ENCODE peak calls at places on chromosomes 7 and 10, in seven cellular contexts. Q is astrocyte of the spinal cord; F is CD4-positive, alpha-beta T cell; U is brain microvascular endothelial cell; I is neural crest cell; K is heart left ventricle; S is AG04450. Y is an unnamed sample.

GRCh38 chr10:100502926-100503480 is 16.7 kb downstream of the SEC31B start:
- DNase-seq in I (no peak), S (no peak), U (no peak), K (no peak), F (no peak), Q (no peak), Y (no peak)

GRCh38 chr7:50793115-50793946 is 10.6 kb upstream of the GRB10 start:
- DNase-seq in F (no peak), U (peak), Q (peak), K (peak), S (no peak), I (peak), Y (peak)

GRCh38 chr10:80986596-80986995 is 448.9 kb downstream of the SH2D4B start:
- DNase-seq in F (no peak), U (no peak), K (no peak), Q (no peak), S (no peak), I (no peak), Y (no peak)

GRCh38 chr7:102456327-102456726 is 8.3 kb downstream of the ALKBH4 start:
- DNase-seq in I (no peak), K (no peak), U (no peak), Q (peak), F (no peak), S (no peak), Y (no peak)

GRCh38 chr7:28360739-28361138 is 51.6 kb upstream of the CREB5 start:
- DNase-seq in Q (no peak), U (no peak), I (no peak), S (no peak), K (no peak), F (no peak), Y (peak)

GRCh38 chr10:89666138-89666537 is 21.1 kb upstream of the PANK1 start:
- DNase-seq in K (no peak), Q (no peak), I (no peak), U (no peak), F (no peak), S (no peak), Y (no peak)

GRCh38 chr7:2893411-2893861 is 49.3 kb upstream of the GNA12 start:
- DNase-seq in U (no peak), S (no peak), I (no peak), Q (no peak), F (no peak), K (no peak), Y (no peak)

GRCh38 chr10:4683838-4684237 is 142.2 kb upstream of the AKR1E2 start:
- DNase-seq in K (no peak), F (no peak), I (no peak), Q (no peak), S (no peak), U (no peak), Y (no peak)

GRCh38 chr7:105656922-105657521 is 75.7 kb upstream of the EFCAB10 start:
- DNase-seq in F (peak), I (peak), U (no peak), Q (no peak), K (no peak), S (no peak), Y (peak)

GRCh38 chr10:12050528-12050927 is 7.9 kb upstream of the UPF2 start:
- DNase-seq in K (no peak), I (no peak), F (no peak), S (no peak), U (no peak), Q (no peak), Y (no peak)

GRCh38 chr7:3244241-3244814 is 56.7 kb upstream of the SDK1 start:
- DNase-seq in U (peak), Q (peak), I (no peak), K (no peak), F (no peak), S (peak), Y (peak)

GRCh38 chr7:23268746-23269145 is 22.2 kb downstream of the GPNMB start:
- DNase-seq in K (peak), Q (no peak), I (no peak), U (no peak), S (no peak), F (no peak), Y (no peak)

GRCh38 chr10:125096371-125096770 is 64.0 kb downstream of the CTBP2 start:
- DNase-seq in I (no peak), U (no peak), S (no peak), K (no peak), Q (no peak), F (no peak), Y (no peak)

GRCh38 chr10:92381543-92381954 is 90.6 kb downstream of the MARCHF5 start:
- DNase-seq in F (no peak), I (no peak), K (no peak), S (no peak), U (no peak), Q (no peak), Y (no peak)

GRCh38 chr7:44713141-44713540 is 35.5 kb upstream of the ZMIZ2 start:
- DNase-seq in K (no peak), S (no peak), I (no peak), Q (no peak), F (no peak), U (no peak), Y (no peak)

GRCh38 chr7:111357691-111358090 is 204.6 kb downstream of the IMMP2L start:
- DNase-seq in Q (peak), U (peak), S (no peak), F (no peak), K (no peak), I (no peak), Y (peak)

GRCh38 chr7:116997972-116998371 is 44.7 kb downstream of the ST7 start:
- DNase-seq in U (no peak), I (no peak), F (no peak), Q (no peak), K (no peak), S (no peak), Y (no peak)

GRCh38 chr7:41573881-41574280 is 129.0 kb downstream of the INHBA start:
- DNase-seq in Q (no peak), U (no peak), K (no peak), F (no peak), I (no peak), S (no peak), Y (no peak)

GRCh38 chr7:124762611-124763143 is 2.9 kb downstream of the GPR37 start:
- DNase-seq in Q (no peak), F (no peak), U (no peak), K (no peak), S (no peak), I (no peak), Y (no peak)

GRCh38 chr7:96534221-96534620 is 175.4 kb downstream of the SEM1 start:
- DNase-seq in U (no peak), S (no peak), K (no peak), Q (no peak), I (no peak), F (no peak), Y (no peak)

GRCh38 chr10:16828731-16829175 is 11.5 kb upstream of the RSU1 start:
- DNase-seq in U (peak), I (no peak), K (peak), F (no peak), S (no peak), Q (peak), Y (peak)

GRCh38 chr7:148334959-148335577 is 255.5 kb upstream of the C7orf33 start:
- DNase-seq in I (no peak), U (peak), Q (peak), K (no peak), F (no peak), S (no peak), Y (peak)

GRCh38 chr7:147941316-147941715 is 649.2 kb upstream of the C7orf33 start:
- DNase-seq in Q (no peak), U (no peak), I (no peak), F (no peak), K (no peak), S (no peak), Y (no peak)

GRCh38 chr7:13778967-13779366 is 210.5 kb downstream of the ETV1 start:
- DNase-seq in K (no peak), Q (peak), S (no peak), U (peak), I (no peak), F (no peak), Y (peak)

GRCh38 chr7:66146701-66147100 is 32.1 kb downstream of the CRCP start:
- DNase-seq in K (no peak), F (no peak), I (no peak), U (no peak), Q (peak), S (no peak), Y (no peak)

GRCh38 chr10:48419714-48420113 is 113.2 kb downstream of the MAPK8 start:
- DNase-seq in U (no peak), I (no peak), F (no peak), K (no peak), S (no peak), Q (no peak), Y (no peak)

GRCh38 chr7:47690902-47691558 is 109.1 kb upstream of the TNS3 start:
- DNase-seq in F (no peak), K (no peak), U (peak), S (peak), I (no peak), Q (peak), Y (no peak)

GRCh38 chr7:87452279-87452678 is 23.2 kb downstream of the ABCB4 start:
- DNase-seq in I (no peak), F (no peak), Q (no peak), K (no peak), S (no peak), U (no peak), Y (no peak)

GRCh38 chr10:31947144-31947926 is 18.7 kb upstream of the ARHGAP12 start:
- DNase-seq in F (no peak), Q (peak), K (no peak), U (peak), S (peak), I (no peak), Y (peak)

GRCh38 chr7:1743481-1744230 is 73.6 kb downstream of the ELFN1 start:
- DNase-seq in F (no peak), S (no peak), I (no peak), Q (no peak), U (no peak), K (no peak), Y (no peak)

GRCh38 chr7:1744296-1745017 is 74.4 kb downstream of the ELFN1 start:
- DNase-seq in F (no peak), K (no peak), I (no peak), U (no peak), Q (no peak), S (no peak), Y (no peak)

GRCh38 chr7:1741751-1742554 is 71.9 kb downstream of the ELFN1 start:
- DNase-seq in S (no peak), Q (no peak), K (no peak), I (no peak), U (no peak), F (no peak), Y (peak)

GRCh38 chr7:1741246-1741645 is 71.2 kb downstream of the ELFN1 start:
- DNase-seq in Q (no peak), I (no peak), K (no peak), S (no peak), U (no peak), F (no peak), Y (no peak)

DNA sequence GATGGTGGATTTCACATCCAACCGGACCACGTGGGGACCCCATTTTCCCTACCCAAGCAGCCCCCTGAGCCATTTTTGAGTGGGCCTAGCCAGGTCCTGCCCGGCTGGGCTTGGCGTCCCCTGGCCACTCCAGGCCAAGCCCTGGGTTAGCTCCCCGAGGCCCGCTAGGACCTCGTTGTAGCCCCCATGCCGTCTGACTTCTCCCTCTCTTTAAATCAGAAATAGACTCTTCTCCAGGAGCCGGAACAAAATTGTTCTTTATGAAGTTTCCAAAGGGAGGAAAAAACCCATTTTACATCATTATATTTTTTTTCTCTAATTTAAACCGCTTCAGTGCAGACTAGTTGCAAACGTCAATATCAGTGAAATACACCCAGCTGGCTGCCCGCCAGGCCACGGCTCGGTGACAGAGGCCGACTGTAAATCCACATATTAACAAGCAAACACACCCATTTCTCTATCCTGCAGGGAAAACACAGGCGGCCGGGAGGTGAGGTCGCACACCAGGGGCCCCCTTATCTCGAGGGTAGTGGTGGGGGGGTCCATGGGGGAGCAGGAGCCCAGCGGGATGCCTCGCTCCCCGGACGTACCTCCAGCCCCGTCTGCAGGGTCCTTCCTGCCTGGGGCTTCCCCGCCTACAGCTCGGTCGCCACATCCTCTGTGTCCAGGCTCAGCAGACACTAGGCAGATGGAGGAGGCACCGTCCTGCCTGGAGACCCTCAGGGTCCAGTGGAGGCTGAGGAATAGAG is 72.7 kb downstream of the ELFN1 start:
- DNase-seq in K (peak), U (peak), F (peak), S (no peak), I (no peak), Q (peak), Y (peak)
- TF ChIP-seq CTCF in K (no peak), U (no peak), F (no peak), S (no peak), I (no peak), Q (no peak), Y (no peak)

DNA sequence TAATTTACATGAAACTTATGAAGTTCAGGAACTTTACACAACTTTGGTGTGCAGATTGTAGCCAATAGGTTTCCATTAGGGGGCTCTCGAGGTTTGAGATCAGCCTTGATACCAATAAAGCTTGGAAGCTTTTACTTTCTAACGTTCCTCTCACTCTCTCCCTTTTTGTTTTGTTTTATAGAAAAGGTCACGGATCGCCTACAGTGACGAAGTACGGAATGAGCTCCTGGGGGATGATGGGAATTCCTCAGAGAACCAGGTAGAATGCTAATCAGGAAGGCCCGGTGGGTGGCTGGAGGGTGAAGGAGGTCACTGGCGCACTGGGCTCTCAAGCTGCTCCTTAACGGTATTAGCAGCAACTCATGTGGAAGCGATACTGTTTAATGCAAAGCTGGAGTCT is 79.9 kb downstream of the VTI1A start:
- DNase-seq in S (no peak), I (no peak), Q (no peak), U (no peak), K (no peak), F (no peak), Y (no peak)
- TF ChIP-seq CTCF in S (peak), I (no peak), Q (peak), U (no peak), K (no peak), F (no peak), Y (no peak)

DNA sequence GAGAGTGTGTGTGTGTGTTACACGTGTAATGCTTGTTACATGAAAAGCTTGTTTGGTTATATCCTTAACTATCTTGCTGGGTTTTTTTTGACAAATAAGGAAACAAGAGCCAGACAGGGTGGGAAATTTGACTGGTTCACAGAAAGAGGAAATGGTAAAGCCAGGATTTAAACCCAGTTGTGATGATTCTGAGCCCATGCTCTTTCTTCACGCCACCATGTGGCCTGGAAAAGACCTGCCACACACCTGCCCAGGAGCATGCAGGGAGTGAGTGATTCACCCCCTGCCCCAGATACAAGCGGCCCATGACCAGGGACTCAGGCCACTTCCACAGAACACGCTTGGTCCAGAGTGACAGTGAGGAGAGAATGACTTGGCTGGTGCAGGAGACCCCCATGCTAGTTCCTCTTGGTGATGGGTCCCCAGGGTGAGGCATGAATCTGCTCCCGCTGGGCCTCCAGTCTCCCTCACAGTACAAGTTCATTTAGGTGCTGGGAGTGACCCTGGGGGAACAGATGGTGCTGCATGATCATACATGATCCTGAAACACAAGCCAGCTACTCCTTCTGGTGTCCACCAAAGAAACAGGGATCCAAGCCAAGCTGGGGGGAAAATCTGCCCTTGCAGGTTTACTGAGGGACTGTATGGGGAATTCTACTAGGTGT is 21.0 kb upstream of the EIF5AL1 start:
- DNase-seq in I (no peak), Q (no peak), S (no peak), U (no peak), K (no peak), F (no peak), Y (peak)
- TF ChIP-seq CTCF in I (no peak), Q (no peak), S (peak), U (no peak), K (no peak), F (no peak), Y (no peak)

DNA sequence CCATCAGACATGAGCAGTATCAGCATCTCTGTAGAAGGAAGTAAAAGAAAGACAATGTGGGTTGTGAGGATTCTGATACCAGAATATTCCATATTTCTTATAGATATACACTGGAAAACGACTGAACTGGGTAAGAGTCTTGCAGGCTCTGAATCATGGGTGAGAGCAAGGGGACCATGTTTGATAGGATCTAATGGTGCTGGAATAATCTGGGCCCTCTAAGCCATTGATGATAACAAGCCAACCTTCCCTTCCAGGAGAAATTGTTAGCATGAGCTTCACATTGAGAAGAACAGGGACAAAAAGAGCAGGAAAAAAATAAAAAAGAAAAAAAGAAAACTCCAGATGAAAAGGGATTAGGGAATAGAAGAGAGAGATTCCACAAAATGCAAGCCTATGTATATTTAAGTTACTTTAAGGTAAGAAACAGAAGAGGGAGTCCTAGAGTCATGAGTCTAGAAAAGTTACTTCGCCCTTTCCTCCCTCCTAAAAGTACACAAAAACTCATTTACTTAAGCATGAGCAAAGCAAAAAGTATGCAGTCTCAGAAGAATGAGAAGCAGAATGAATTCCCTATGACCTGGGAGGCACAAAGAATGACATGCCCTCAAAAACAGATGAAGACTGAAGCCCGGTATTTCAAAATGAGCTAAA is 181.9 kb downstream of the TMEM26 start:
- DNase-seq in F (no peak), U (peak), S (peak), I (no peak), Q (peak), K (no peak), Y (peak)
- TF ChIP-seq CTCF in F (no peak), U (peak), S (peak), I (no peak), Q (peak), K (no peak), Y (no peak)

DNA sequence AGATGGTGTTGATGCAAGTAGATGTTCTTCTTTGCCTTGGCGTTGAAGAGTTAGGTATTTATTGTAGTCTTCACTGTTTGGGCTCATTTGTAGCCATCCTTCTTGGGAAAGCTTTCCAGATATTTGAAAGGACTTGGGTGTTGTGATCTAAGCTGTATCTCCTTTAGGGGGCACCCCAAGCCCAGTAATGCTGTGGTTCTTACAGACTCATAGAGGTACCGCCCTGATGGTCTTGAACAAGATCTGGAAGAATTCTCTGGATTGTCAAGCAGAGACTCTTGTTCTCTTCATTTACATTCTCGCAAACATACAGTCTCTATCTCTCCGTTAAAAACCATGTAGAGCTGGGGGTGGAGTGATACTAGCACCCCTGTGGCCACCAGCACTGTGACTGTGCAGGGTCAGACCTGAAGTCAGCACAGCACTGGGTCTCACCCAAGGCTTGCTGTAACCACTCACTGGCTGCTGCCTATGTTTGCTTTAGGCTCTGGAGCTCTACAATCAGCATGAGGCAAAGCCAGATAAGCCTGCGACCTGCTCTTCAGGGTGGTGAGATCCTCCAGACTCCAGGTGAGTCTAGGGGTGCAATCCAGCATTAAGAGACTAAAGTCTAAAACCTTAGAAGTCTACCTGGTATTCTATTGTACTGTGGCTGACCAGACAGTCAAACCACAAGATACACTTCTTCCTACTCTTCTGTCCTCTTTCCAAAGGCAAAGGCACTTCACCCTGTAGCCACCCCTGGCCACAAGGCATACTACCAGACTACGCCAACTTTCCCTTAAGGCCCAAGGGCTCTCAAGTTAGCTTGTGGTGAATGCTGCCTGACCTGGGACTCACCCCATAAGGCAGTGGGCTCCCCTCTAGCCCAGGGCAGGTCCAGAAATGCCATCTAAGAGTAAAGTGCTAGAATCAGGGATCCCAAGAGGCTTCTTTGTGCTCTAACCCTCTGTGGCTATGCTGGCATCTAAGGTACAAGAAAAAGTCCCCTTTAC is 209.7 kb upstream of the TMEM196 start:
- DNase-seq in K (peak), I (peak), U (peak), S (peak), Q (peak), F (no peak), Y (peak)
- TF ChIP-seq CTCF in K (peak), I (peak), U (peak), S (peak), Q (peak), F (no peak), Y (no peak)

Y was measured in Calu3.